ENCODE peak calls at places on chromosomes 13 and 19, in nine cellular contexts. E is fibroblast of pulmonary artery; H is transverse colon; Y is cardiac muscle cell; B is choroid plexus epithelial cell; K is gastrocnemius medialis; J is CD8-positive, alpha-beta T cell; T is heart right ventricle; W is neuronal stem cell. X is an unnamed sample.

GRCh38 chr13:28492527-28493367 is 2.2 kb downstream of the FLT1 start:
- DNase-seq in T (no peak), H (no peak), W (peak; percentile 26), E (no peak), K (no peak), Y (peak; percentile 38), J (no peak), B (no peak), X (no peak)

GRCh38 chr13:57630661-57631606 is 610 bp upstream of the PCDH17 start:
- DNase-seq in H (no peak), K (no peak), T (no peak), B (no peak), Y (peak; percentile 30), J (no peak), W (no peak), E (no peak), X (no peak)

GRCh38 chr13:112637017-112637801 is 49.3 kb upstream of the TUBGCP3 start:
- DNase-seq in E (no peak), W (no peak), B (no peak), J (no peak), Y (no peak), T (no peak), H (no peak), K (no peak), X (no peak)

GRCh38 chr19:19280561-19280960 is 7.5 kb upstream of the TM6SF2 start:
- DNase-seq in J (no peak), H (no peak), T (no peak), W (no peak), B (no peak), E (peak; percentile 7), K (peak; percentile 18), Y (no peak), X (peak; percentile 23)

GRCh38 chr19:33905473-33905936 is 108.8 kb downstream of the KCTD15 start:
- DNase-seq in B (peak; percentile 46), W (peak; percentile 12), T (peak; percentile 35), E (no peak), J (no peak), H (peak; percentile 14), K (no peak), Y (peak; percentile 22), X (no peak)

GRCh38 chr19:35696835-35697234 is 7.5 kb upstream of the ZBTB32 start:
- DNase-seq in E (no peak), T (no peak), W (no peak), B (no peak), K (no peak), H (no peak), Y (no peak), J (no peak), X (no peak)

GRCh38 chr13:109761695-109762094 is 24.7 kb downstream of the IRS2 start:
- DNase-seq in E (no peak), J (no peak), T (no peak), Y (no peak), H (no peak), K (no peak), W (no peak), B (no peak), X (no peak)

GRCh38 chr19:54433697-54434096 is 15.3 kb upstream of the LENG8 start:
- DNase-seq in B (no peak), K (no peak), Y (no peak), W (no peak), T (no peak), J (no peak), H (no peak), E (no peak), X (no peak)

GRCh38 chr13:71754407-71754974 is 112.5 kb downstream of the DACH1 start:
- DNase-seq in B (peak; percentile 30), Y (no peak), W (no peak), J (no peak), T (no peak), E (no peak), K (peak; percentile 2), H (no peak), X (no peak)

DNA sequence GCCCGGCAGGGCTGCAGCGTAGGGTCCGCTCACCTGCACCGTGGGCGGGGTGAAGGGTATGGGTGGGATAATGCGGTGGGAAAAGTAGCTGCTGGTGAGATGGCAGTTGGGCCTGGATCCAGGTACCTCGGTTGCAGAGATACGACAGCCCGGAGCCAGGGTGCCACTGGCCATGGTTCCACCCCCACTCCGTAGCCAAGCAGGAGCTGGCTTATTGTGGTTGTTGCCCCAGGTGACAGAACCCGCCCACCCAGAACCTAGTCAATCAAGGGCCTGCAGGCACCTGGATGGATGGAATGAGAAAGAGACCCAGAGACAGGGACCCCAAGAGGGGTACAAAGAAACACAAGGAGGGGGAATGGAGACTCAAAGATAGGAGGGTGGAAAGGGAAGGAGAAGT is 3.5 kb upstream of the LHB start:
- DNase-seq in Y (no peak), B (no peak), K (no peak), E (no peak), H (no peak), T (no peak), W (no peak), J (no peak), X (no peak)
- H3K4me3 ChIP-seq in Y (no peak overlapping the region), B (no peak overlapping the region), K (no peak overlapping the region), E (no peak overlapping the region), H (no peak overlapping the region), T (no peak overlapping the region), W (no peak overlapping the region), J (no peak overlapping the region), X (no peak overlapping the region)

DNA sequence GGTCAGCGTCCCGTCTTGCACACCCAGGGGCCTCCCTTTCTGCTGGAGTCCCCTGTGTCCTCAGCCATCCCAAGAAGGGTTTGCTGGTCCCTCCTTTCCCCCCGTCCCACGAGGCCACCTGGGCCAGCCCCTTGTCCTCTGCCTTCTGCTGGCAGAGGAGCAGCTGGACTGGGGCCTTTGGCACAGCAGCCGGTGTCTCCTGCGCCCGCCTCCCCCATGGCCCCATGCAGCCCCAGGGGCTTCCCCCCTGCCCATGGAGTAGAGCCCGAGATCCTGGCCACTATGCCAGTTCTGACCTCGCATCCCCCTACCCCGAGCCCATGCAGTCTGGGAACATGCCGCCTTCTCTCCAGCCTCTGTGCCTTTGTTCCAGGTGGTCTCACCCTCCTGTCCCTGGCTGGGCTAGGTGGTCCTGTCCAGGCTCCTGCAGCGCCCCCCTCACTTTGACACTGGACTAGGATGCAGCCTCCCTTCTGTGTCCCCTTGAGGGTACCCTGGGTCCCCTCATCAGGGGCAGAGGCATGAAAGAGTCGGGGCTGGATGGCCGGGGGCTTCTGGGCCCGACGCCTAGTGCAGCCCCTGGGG is 5.7 kb upstream of the GARIN5A start:
- DNase-seq in B (no peak), J (no peak), Y (no peak), H (no peak), E (no peak), K (no peak), W (no peak), T (no peak), X (no peak)
- H3K4me3 ChIP-seq in B (no peak overlapping the region), J (no peak overlapping the region), Y (no peak overlapping the region), H (no peak overlapping the region), E (no peak overlapping the region), K (no peak overlapping the region), W (no peak overlapping the region), T (no peak overlapping the region), X (no peak overlapping the region)

GRCh38 chr13:102599451-102600012 is 2.7 kb downstream of the TPP2 start:
- DNase-seq in Y (no peak), J (no peak), H (no peak), E (no peak), K (no peak), W (no peak), T (no peak), B (no peak), X (no peak)
- H3K4me3 ChIP-seq in Y (no peak overlapping the region), J (peak overlapping the region; percentile 28), H (no peak overlapping the region), E (no peak overlapping the region), K (no peak overlapping the region), W (no peak overlapping the region), T (no peak overlapping the region), B (no peak overlapping the region), X (no peak overlapping the region)

GRCh38 chr13:75341025-75341424 is 140.9 kb downstream of the TBC1D4 start:
- DNase-seq in B (no peak), H (no peak), Y (no peak), K (no peak), T (no peak), W (no peak), E (no peak), J (no peak), X (no peak)
- H3K4me3 ChIP-seq in B (no peak overlapping the region), H (no peak overlapping the region), Y (no peak overlapping the region), K (no peak overlapping the region), T (no peak overlapping the region), W (no peak overlapping the region), E (no peak overlapping the region), J (no peak overlapping the region), X (no peak overlapping the region)

GRCh38 chr19:41323023-41323422 is 13.1 kb downstream of the CCDC97 start:
- DNase-seq in E (peak; percentile 79), W (no peak), K (no peak), H (no peak), J (no peak), Y (no peak), B (peak; percentile 88), T (peak; percentile 52), X (peak; percentile 75)
- H3K4me3 ChIP-seq in E (peak overlapping the region; percentile 2), W (no peak overlapping the region), K (no peak overlapping the region), H (no peak overlapping the region), J (no peak overlapping the region), Y (no peak overlapping the region), B (peak overlapping the region; percentile 18), T (no peak overlapping the region), X (peak overlapping the region; percentile 22)